ENCODE peak calls at places on chromosome 5, in four cellular contexts. Y, I, V and L are unnamed samples.

GRCh38 chr5:66987949-66988838 is 208.4 kb downstream of the CD180 start:
- DNase-seq in V (no peak), I (peak), Y (peak), L (peak)

GRCh38 chr5:115530426-115530825 is 14.1 kb downstream of the FEM1C start:
- DNase-seq in Y (no peak), V (no peak), I (no peak), L (no peak)

GRCh38 chr5:2642684-2643325 is 108.7 kb downstream of the IRX2 start:
- DNase-seq in V (no peak), I (no peak), Y (no peak), L (no peak)

GRCh38 chr5:110716247-110717245 is 9.9 kb downstream of the TMEM232 start:
- DNase-seq in V (no peak), Y (no peak), I (peak), L (no peak)

GRCh38 chr5:138663009-138663408 is 87.8 kb upstream of the HSPA9 start:
- DNase-seq in I (no peak), Y (no peak), V (no peak), L (no peak)

GRCh38 chr5:38396766-38397165 is 138.4 kb downstream of the EGFLAM start:
- DNase-seq in V (no peak), Y (no peak), I (no peak), L (no peak)

GRCh38 chr5:108094808-108095207 is 287.1 kb downstream of the FBXL17 start:
- DNase-seq in Y (no peak), I (no peak), V (no peak), L (no peak)

GRCh38 chr5:7872517-7873149 is 3.7 kb downstream of the MTRR start:
- DNase-seq in Y (no peak), V (no peak), I (no peak), L (no peak)

GRCh38 chr5:73312146-73312871 is 136.3 kb downstream of the FOXD1 start:
- DNase-seq in V (no peak), Y (no peak), I (peak), L (peak)

GRCh38 chr5:139600336-139600949 is 39.3 kb downstream of the UBE2D2 start:
- DNase-seq in Y (no peak), I (peak), V (no peak), L (no peak)

GRCh38 chr5:73119492-73120157 is 750 bp upstream of the TMEM171 start:
- DNase-seq in V (peak), I (peak), Y (no peak), L (no peak)

GRCh38 chr5:31335456-31335855 is 142.0 kb downstream of the CDH6 start:
- DNase-seq in I (no peak), V (no peak), Y (no peak), L (no peak)

GRCh38 chr5:133203317-133204305 is 151.8 kb downstream of the HSPA4 start:
- DNase-seq in Y (no peak), V (no peak), I (no peak), L (no peak)

GRCh38 chr5:120388016-120388781 is 75.9 kb upstream of the PRR16 start:
- DNase-seq in V (no peak), Y (no peak), I (no peak), L (no peak)

GRCh38 chr5:169283887-169284286 is 17.1 kb downstream of the SLIT3 start:
- DNase-seq in Y (no peak), I (no peak), V (no peak), L (no peak)

GRCh38 chr5:56951131-56951945 is 585 bp downstream of the MIER3 start:
- DNase-seq in Y (no peak), I (peak), V (peak), L (peak)

GRCh38 chr5:125034331-125034730 is 287.9 kb upstream of the ZNF608 start:
- DNase-seq in V (no peak), I (no peak), Y (no peak), L (no peak)

GRCh38 chr5:19630875-19631274 is 357.1 kb downstream of the CDH18 start:
- DNase-seq in V (no peak), Y (no peak), I (no peak), L (no peak)

GRCh38 chr5:75640826-75641225 is 29.6 kb downstream of the ANKDD1B start:
- DNase-seq in Y (no peak), V (no peak), I (no peak), L (no peak)
- TF ChIP-seq PHF8 in Y (no peak), V (no peak), I (no peak), L (no peak)

DNA sequence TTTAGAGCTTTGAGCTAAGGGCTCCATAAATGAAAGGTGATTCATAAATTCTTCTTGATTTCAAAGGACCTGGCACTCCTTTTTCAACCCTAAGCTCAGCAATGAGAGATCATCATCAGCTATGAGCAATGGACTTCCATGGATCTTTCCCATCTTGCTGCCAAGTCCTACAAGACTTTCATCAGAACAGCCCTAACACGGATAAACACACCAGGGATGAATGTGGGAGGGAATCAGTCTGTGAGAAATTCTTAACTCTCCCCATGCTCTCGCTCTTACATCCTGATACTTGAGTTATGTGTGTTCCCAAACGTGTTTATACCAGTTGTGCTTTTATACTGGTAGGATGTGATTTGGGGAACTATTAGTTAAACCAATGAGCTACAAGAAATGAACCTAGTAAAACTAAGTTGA is 5.4 kb upstream of the RPL26L1 start:
- DNase-seq in V (no peak), I (peak), Y (no peak), L (no peak)
- TF ChIP-seq PHF8 in V (no peak), I (no peak), Y (no peak), L (no peak)

DNA sequence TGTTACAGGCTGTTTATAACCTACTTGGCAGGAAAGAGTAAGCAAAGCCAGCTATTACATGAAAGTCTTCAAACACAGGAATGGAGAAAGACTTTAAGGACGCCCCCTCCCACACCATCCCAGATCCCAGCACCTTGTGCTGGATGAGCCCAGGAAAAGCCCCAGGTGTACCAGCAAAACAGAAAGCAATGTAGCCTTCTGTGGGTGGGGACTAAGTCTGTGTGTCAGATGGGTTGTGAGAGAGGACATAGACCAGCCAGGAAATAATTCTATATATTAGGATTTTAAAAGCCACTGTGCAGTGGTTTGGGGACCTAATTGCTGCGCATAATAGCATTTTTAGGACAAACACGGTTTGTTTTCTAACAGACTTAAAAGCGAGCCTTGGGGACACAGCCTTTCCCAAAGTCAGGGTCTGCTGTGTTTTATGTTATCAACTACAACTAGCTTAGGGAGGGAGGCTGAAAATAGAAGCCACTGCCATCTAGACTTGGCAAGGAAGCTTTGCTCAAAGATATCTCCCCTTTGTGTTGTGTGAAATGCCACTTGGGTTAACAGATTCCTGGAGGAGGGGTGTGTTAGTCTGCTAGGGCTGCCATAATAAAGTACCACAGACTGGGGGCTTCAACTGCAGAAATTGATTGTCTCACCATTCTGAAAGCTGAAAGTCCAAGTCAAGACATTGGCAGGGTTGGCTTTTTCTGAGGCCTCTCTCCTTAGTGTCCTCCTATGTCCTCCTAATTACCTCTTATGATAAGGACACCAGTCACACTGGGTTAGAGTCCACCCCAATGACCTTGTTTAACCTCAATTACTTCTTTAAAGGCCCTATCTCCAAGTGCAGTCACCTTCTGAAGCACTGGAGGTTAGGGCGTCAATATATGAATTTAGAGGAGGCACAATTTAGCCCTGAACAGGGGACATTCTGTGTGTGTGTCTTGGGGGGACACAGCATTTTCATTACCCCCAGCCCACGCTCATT is 17.2 kb upstream of the UBE2QL1 start:
- DNase-seq in V (no peak), I (no peak), Y (no peak), L (no peak)
- TF ChIP-seq PHF8 in V (no peak), I (no peak), Y (no peak), L (no peak)

GRCh38 chr5:106587-106986 is 14.6 kb downstream of the PLEKHG4B start:
- DNase-seq in I (no peak), Y (no peak), V (no peak), L (no peak)
- TF ChIP-seq PHF8 in I (no peak), Y (no peak), V (no peak), L (no peak)

GRCh38 chr5:25862276-25862675 is 1176.1 kb downstream of the CDH9 start:
- DNase-seq in I (peak), V (no peak), Y (no peak), L (no peak)

GRCh38 chr5:25863811-25864210 is 1174.6 kb downstream of the CDH9 start:
- DNase-seq in I (no peak), Y (no peak), V (no peak), L (no peak)

DNA sequence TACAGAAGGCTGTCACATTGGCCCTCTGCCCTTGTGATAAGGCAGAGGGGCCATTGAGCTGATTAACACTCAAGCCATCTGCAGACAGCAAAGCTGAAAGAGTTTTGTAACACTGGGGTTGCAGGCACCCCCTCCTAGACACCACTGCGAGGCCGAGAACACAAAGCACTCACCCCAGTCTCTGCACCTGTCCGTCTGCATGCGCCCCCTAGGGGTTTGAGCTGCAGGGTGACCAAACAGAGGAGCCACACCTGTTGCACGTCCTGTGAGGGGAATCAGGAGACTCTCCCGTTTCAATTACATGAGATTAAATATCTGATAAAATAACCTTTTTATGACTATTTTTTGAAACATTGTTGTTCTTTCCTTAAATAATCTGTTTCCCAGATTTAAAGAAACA is 1180.4 kb downstream of the CDH9 start:
- DNase-seq in V (peak), Y (no peak), I (peak), L (no peak)
- TF ChIP-seq PHF8 in V (no peak), Y (no peak), I (no peak), L (no peak)

DNA sequence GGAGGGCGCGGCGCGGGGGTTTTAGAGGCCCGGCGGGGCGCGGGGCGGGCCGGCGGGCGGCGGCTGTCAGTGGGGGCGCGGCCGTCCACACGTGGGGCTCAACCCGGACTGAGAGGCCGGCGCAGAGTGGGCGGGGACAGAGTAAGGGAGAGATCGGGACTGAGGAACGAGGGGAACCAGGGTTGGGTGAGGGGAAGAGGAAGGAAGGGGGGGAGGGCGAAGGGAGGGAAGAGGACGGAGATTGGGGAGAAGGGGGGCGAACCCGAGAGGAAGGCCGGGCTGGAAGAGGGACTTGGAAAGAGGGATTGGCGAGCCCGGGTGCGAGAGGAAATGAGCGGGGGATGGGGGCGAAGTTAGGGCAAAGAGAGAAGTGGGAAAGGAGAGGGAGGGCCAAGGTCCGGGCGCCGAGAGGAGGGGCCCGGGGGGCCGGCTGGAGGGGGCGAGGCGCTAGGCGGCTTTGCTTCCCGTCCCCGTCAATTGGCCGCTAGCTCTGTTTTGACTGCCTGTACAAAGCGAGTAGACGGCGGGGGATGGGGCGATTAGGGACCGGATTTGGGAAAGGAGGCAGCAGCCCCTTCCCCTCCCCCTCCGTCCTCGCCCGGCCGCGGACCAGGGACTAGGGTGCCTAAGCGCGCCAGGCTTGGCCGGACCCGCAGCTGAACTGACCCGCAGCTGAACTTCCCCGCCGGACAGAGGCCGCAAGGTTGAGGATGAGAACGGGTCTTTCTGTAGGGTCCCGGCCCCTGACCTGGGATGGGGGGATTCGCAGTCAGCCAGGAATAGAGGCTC is 398 bp upstream of the FBN2 start:
- DNase-seq in I (peak), Y (no peak), V (peak), L (no peak)
- TF ChIP-seq PHF8 in I (no peak), Y (no peak), V (no peak), L (no peak)

DNA sequence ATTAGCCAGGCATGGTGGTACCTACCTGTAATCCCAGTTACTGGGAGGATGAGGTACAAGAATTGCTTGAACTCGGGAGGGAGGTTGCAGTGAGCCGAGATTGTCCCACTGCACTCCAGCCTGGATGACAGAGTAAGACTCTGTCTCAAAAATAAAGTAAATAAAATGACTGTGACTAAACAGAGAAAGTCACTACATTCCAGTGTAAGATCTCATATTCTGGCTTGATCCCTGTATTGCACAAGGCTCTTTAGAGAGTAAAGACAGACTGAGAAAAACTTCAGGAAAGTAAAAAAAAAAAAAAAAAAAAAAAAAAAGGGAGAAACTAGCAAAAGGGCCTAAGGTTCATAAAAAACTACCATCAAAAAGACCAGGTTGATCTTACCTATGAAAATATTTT is 106.6 kb upstream of the PJA2 start:
- DNase-seq in I (no peak), Y (no peak), V (no peak), L (no peak)
- TF ChIP-seq PHF8 in I (no peak), Y (no peak), V (no peak), L (no peak)

GRCh38 chr5:167814828-167815227 is 476.6 kb upstream of the WWC1 start:
- DNase-seq in Y (no peak), V (no peak), I (no peak), L (no peak)

GRCh38 chr5:167813381-167813780 is 478.1 kb upstream of the WWC1 start:
- DNase-seq in I (peak), Y (no peak), V (no peak), L (no peak)

GRCh38 chr5:167819406-167819805 is 472.0 kb upstream of the WWC1 start:
- DNase-seq in Y (no peak), I (no peak), V (no peak), L (no peak)

GRCh38 chr5:167816864-167817263 is 474.6 kb upstream of the WWC1 start:
- DNase-seq in Y (no peak), I (no peak), V (no peak), L (no peak)

GRCh38 chr5:167816354-167816753 is 475.1 kb upstream of the WWC1 start:
- DNase-seq in V (no peak), Y (no peak), I (no peak), L (no peak)
- TF ChIP-seq PHF8 in V (no peak), Y (no peak), I (no peak), L (no peak)

DNA sequence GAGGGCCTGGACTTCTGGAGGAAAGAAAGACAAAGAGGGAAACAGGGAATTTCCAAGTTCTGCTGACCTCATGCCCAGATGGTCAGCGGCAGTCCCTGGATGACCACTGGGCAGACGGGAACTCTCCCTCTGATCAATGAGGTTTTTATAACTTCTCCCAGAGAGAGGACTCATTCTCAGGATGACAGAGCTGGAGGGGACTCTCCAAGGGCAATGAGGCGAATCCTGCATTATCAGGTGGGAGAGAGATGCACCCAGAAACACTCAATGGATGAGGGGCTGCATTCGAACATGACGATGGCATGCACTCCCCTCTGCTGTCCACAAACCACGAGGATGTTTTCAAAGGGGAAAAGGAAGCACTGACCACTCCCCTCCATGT is 12.7 kb downstream of the TNIP1 start:
- DNase-seq in I (no peak), V (no peak), Y (no peak), L (no peak)
- TF ChIP-seq PHF8 in I (no peak), V (no peak), Y (no peak), L (no peak)